ENCODE peak calls at places on chromosomes 16 and 17, in seven cellular contexts. One of them, this sample, is unnamed.

GRCh38 chr17:61461586-61461966 is 9.4 kb downstream of the TBX4 start:
- DNase-seq in GM12865: no peak
- DNase-seq in pancreas: no peak
- DNase-seq in transverse colon: no peak
- DNase-seq in mesothelial cell of epicardium: no peak
- DNase-seq in epithelial cell of proximal tubule: no peak
- DNase-seq in OCI-LY7: no peak
- DNase-seq in this sample: no peak

GRCh38 chr16:287981-288920 is 5.3 kb downstream of the PDIA2 start:
- DNase-seq in GM12865: no peak
- DNase-seq in pancreas: no peak
- DNase-seq in transverse colon: no peak
- DNase-seq in mesothelial cell of epicardium: no peak
- DNase-seq in epithelial cell of proximal tubule: no peak
- DNase-seq in OCI-LY7: no peak
- DNase-seq in this sample: no peak

GRCh38 chr17:2453865-2454264 is 53.0 kb upstream of the MNT start:
- DNase-seq in GM12865: peak
- DNase-seq in pancreas: no peak
- DNase-seq in transverse colon: no peak
- DNase-seq in mesothelial cell of epicardium: no peak
- DNase-seq in epithelial cell of proximal tubule: no peak
- DNase-seq in OCI-LY7: no peak
- DNase-seq in this sample: no peak

GRCh38 chr16:81956213-81956948 is 54.9 kb downstream of the SDR42E1 start:
- DNase-seq in GM12865: no peak
- DNase-seq in pancreas: no peak
- DNase-seq in transverse colon: no peak
- DNase-seq in mesothelial cell of epicardium: no peak
- DNase-seq in epithelial cell of proximal tubule: no peak
- DNase-seq in OCI-LY7: no peak
- DNase-seq in this sample: no peak

GRCh38 chr17:57962441-57963148 is 7.4 kb upstream of the CUEDC1 start:
- DNase-seq in GM12865: no peak
- DNase-seq in pancreas: no peak
- DNase-seq in transverse colon: no peak
- DNase-seq in mesothelial cell of epicardium: no peak
- DNase-seq in epithelial cell of proximal tubule: no peak
- DNase-seq in OCI-LY7: no peak
- DNase-seq in this sample: no peak

GRCh38 chr16:11258553-11259287 is 2.7 kb upstream of the SOCS1 start:
- DNase-seq in GM12865: peak
- DNase-seq in pancreas: no peak
- DNase-seq in transverse colon: peak
- DNase-seq in mesothelial cell of epicardium: no peak
- DNase-seq in epithelial cell of proximal tubule: no peak
- DNase-seq in OCI-LY7: peak
- DNase-seq in this sample: no peak

GRCh38 chr17:1946021-1946932 is 78.9 kb downstream of the RTN4RL1 start:
- DNase-seq in GM12865: no peak
- DNase-seq in pancreas: no peak
- DNase-seq in transverse colon: no peak
- DNase-seq in mesothelial cell of epicardium: no peak
- DNase-seq in epithelial cell of proximal tubule: no peak
- DNase-seq in OCI-LY7: no peak
- DNase-seq in this sample: no peak

GRCh38 chr16:2786061-2786825 is 1.1 kb downstream of the PRSS33 start:
- DNase-seq in GM12865: no peak
- DNase-seq in pancreas: peak
- DNase-seq in transverse colon: no peak
- DNase-seq in mesothelial cell of epicardium: no peak
- DNase-seq in epithelial cell of proximal tubule: no peak
- DNase-seq in OCI-LY7: no peak
- DNase-seq in this sample: no peak

GRCh38 chr17:73494096-73494954 is 149.9 kb downstream of the SDK2 start:
- DNase-seq in GM12865: no peak
- DNase-seq in pancreas: no peak
- DNase-seq in transverse colon: no peak
- DNase-seq in mesothelial cell of epicardium: no peak
- DNase-seq in epithelial cell of proximal tubule: no peak
- DNase-seq in OCI-LY7: no peak
- DNase-seq in this sample: no peak

GRCh38 chr16:67173808-67174705 is 3.7 kb downstream of the NOL3 start:
- DNase-seq in GM12865: peak
- DNase-seq in pancreas: peak
- DNase-seq in transverse colon: peak
- DNase-seq in mesothelial cell of epicardium: no peak
- DNase-seq in epithelial cell of proximal tubule: no peak
- DNase-seq in OCI-LY7: peak
- DNase-seq in this sample: peak
- TF ChIP-seq CTCF in GM12865: peak
- TF ChIP-seq CTCF in pancreas: no peak
- TF ChIP-seq CTCF in transverse colon: peak
- TF ChIP-seq CTCF in mesothelial cell of epicardium: no peak
- TF ChIP-seq CTCF in epithelial cell of proximal tubule: peak
- TF ChIP-seq CTCF in OCI-LY7: peak
- TF ChIP-seq CTCF in this sample: no peak

GRCh38 chr17:48908047-48908843 is at the start of gene UBE2Z:
- DNase-seq in GM12865: peak
- DNase-seq in pancreas: peak
- DNase-seq in transverse colon: peak
- DNase-seq in mesothelial cell of epicardium: peak
- DNase-seq in epithelial cell of proximal tubule: no peak
- DNase-seq in OCI-LY7: peak
- DNase-seq in this sample: peak
- TF ChIP-seq CTCF in GM12865: peak
- TF ChIP-seq CTCF in pancreas: no peak
- TF ChIP-seq CTCF in transverse colon: no peak
- TF ChIP-seq CTCF in mesothelial cell of epicardium: no peak
- TF ChIP-seq CTCF in epithelial cell of proximal tubule: peak
- TF ChIP-seq CTCF in OCI-LY7: peak
- TF ChIP-seq CTCF in this sample: no peak

DNA sequence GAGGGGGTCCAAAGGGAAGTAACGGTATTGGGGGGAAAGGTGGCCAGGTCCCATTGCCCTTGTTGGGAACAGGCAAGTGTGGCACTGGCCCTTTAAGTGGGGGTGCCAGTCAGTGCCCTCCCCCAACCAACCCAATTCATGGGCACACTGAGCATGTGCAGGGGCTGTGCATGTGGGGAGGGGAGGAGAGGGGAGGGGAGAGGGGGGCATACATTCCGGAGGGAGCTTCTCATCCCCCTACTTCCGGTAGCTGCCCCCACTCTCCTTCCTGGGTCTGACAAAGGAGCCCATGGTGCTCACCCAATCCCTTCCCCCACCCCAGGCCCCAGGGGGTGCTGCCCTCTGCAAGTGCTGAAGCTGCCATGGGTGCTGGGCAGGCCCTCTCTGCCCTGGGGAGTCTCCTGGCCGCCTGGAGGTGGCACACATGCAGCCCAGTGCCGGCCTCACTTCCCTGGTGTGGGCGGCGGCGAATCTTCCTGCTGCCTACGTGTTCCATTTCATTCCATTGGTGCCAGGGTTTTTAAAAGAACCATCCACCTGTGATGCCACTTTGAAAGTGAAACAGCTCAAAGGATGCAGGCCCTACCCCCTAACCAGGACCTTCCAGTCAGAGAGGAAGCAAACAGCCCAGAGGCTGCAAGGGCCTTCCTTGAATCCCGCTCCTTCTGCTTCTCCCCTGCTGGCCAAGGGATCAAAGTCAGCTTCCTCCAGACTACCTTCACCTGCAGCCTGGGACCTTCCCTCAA is 11.0 kb downstream of the HEXIM2 start:
- DNase-seq in GM12865: peak
- DNase-seq in pancreas: peak
- DNase-seq in transverse colon: peak
- DNase-seq in mesothelial cell of epicardium: no peak
- DNase-seq in epithelial cell of proximal tubule: peak
- DNase-seq in OCI-LY7: peak
- DNase-seq in this sample: peak
- TF ChIP-seq CTCF in GM12865: no peak
- TF ChIP-seq CTCF in pancreas: no peak
- TF ChIP-seq CTCF in transverse colon: no peak
- TF ChIP-seq CTCF in mesothelial cell of epicardium: no peak
- TF ChIP-seq CTCF in epithelial cell of proximal tubule: peak
- TF ChIP-seq CTCF in OCI-LY7: no peak
- TF ChIP-seq CTCF in this sample: no peak

GRCh38 chr16:21125191-21125590 is 25.5 kb downstream of the DNAH3 start:
- DNase-seq in GM12865: no peak
- DNase-seq in pancreas: no peak
- DNase-seq in transverse colon: no peak
- DNase-seq in mesothelial cell of epicardium: no peak
- DNase-seq in epithelial cell of proximal tubule: no peak
- DNase-seq in OCI-LY7: no peak
- DNase-seq in this sample: no peak
- TF ChIP-seq CTCF in GM12865: no peak
- TF ChIP-seq CTCF in pancreas: no peak
- TF ChIP-seq CTCF in transverse colon: no peak
- TF ChIP-seq CTCF in mesothelial cell of epicardium: no peak
- TF ChIP-seq CTCF in epithelial cell of proximal tubule: no peak
- TF ChIP-seq CTCF in OCI-LY7: no peak
- TF ChIP-seq CTCF in this sample: no peak

GRCh38 chr17:77644981-77645380 is 313.5 kb upstream of the TNRC6C start:
- DNase-seq in GM12865: no peak
- DNase-seq in pancreas: no peak
- DNase-seq in transverse colon: no peak
- DNase-seq in mesothelial cell of epicardium: no peak
- DNase-seq in epithelial cell of proximal tubule: no peak
- DNase-seq in OCI-LY7: no peak
- DNase-seq in this sample: peak
- TF ChIP-seq CTCF in GM12865: no peak
- TF ChIP-seq CTCF in pancreas: no peak
- TF ChIP-seq CTCF in transverse colon: no peak
- TF ChIP-seq CTCF in mesothelial cell of epicardium: no peak
- TF ChIP-seq CTCF in epithelial cell of proximal tubule: peak
- TF ChIP-seq CTCF in OCI-LY7: peak
- TF ChIP-seq CTCF in this sample: no peak

GRCh38 chr16:85544668-85545067 is 68.5 kb upstream of the GSE1 start:
- DNase-seq in GM12865: no peak
- DNase-seq in pancreas: no peak
- DNase-seq in transverse colon: no peak
- DNase-seq in mesothelial cell of epicardium: no peak
- DNase-seq in epithelial cell of proximal tubule: no peak
- DNase-seq in OCI-LY7: no peak
- DNase-seq in this sample: no peak

GRCh38 chr16:85548375-85548774 is 64.7 kb upstream of the GSE1 start:
- DNase-seq in GM12865: no peak
- DNase-seq in pancreas: no peak
- DNase-seq in transverse colon: no peak
- DNase-seq in mesothelial cell of epicardium: no peak
- DNase-seq in epithelial cell of proximal tubule: no peak
- DNase-seq in OCI-LY7: no peak
- DNase-seq in this sample: no peak

GRCh38 chr16:85545227-85545818 is 67.8 kb upstream of the GSE1 start:
- DNase-seq in GM12865: no peak
- DNase-seq in pancreas: no peak
- DNase-seq in transverse colon: no peak
- DNase-seq in mesothelial cell of epicardium: no peak
- DNase-seq in epithelial cell of proximal tubule: no peak
- DNase-seq in OCI-LY7: no peak
- DNase-seq in this sample: no peak

GRCh38 chr16:85543998-85544397 is 69.1 kb upstream of the GSE1 start:
- DNase-seq in GM12865: no peak
- DNase-seq in pancreas: no peak
- DNase-seq in transverse colon: no peak
- DNase-seq in mesothelial cell of epicardium: no peak
- DNase-seq in epithelial cell of proximal tubule: no peak
- DNase-seq in OCI-LY7: no peak
- DNase-seq in this sample: no peak

GRCh38 chr16:85546585-85547447 is 66.3 kb upstream of the GSE1 start:
- DNase-seq in GM12865: no peak
- DNase-seq in pancreas: no peak
- DNase-seq in transverse colon: no peak
- DNase-seq in mesothelial cell of epicardium: no peak
- DNase-seq in epithelial cell of proximal tubule: no peak
- DNase-seq in OCI-LY7: no peak
- DNase-seq in this sample: no peak
- TF ChIP-seq CTCF in GM12865: no peak
- TF ChIP-seq CTCF in pancreas: no peak
- TF ChIP-seq CTCF in transverse colon: no peak
- TF ChIP-seq CTCF in mesothelial cell of epicardium: no peak
- TF ChIP-seq CTCF in epithelial cell of proximal tubule: peak
- TF ChIP-seq CTCF in OCI-LY7: no peak
- TF ChIP-seq CTCF in this sample: no peak

GRCh38 chr16:69936252-69936651 is 14.9 kb upstream of the CLEC18A start:
- DNase-seq in GM12865: no peak
- DNase-seq in pancreas: no peak
- DNase-seq in transverse colon: no peak
- DNase-seq in mesothelial cell of epicardium: no peak
- DNase-seq in epithelial cell of proximal tubule: no peak
- DNase-seq in OCI-LY7: no peak
- DNase-seq in this sample: no peak

GRCh38 chr16:69936751-69937211 is 14.4 kb upstream of the CLEC18A start:
- DNase-seq in GM12865: no peak
- DNase-seq in pancreas: no peak
- DNase-seq in transverse colon: no peak
- DNase-seq in mesothelial cell of epicardium: no peak
- DNase-seq in epithelial cell of proximal tubule: no peak
- DNase-seq in OCI-LY7: no peak
- DNase-seq in this sample: no peak

GRCh38 chr16:69935278-69935711 is 15.8 kb upstream of the CLEC18A start:
- DNase-seq in GM12865: no peak
- DNase-seq in pancreas: no peak
- DNase-seq in transverse colon: no peak
- DNase-seq in mesothelial cell of epicardium: no peak
- DNase-seq in epithelial cell of proximal tubule: no peak
- DNase-seq in OCI-LY7: no peak
- DNase-seq in this sample: no peak

GRCh38 chr16:69934751-69935150 is 16.4 kb upstream of the CLEC18A start:
- DNase-seq in GM12865: no peak
- DNase-seq in pancreas: no peak
- DNase-seq in transverse colon: no peak
- DNase-seq in mesothelial cell of epicardium: no peak
- DNase-seq in epithelial cell of proximal tubule: no peak
- DNase-seq in OCI-LY7: no peak
- DNase-seq in this sample: no peak

DNA sequence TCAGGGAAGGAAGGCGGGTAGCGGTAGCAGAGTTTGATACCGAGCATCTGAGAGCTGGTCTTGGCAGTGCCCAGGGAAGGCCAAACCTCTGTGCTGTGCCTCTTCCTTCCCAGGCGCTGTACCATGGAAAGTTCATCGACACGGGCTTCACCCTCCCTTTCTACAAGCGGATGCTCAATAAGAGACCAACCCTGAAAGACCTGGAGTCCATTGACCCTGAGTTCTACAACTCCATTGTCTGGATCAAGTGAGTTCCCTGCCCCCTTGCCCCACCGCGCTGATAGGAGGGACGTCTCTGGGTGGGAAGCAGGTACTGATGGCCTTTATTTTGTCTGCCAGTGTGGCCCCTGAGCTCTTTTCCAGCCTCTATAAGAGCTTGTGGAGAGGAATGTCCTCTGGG is 15.4 kb upstream of the CLEC18A start:
- DNase-seq in GM12865: no peak
- DNase-seq in pancreas: no peak
- DNase-seq in transverse colon: no peak
- DNase-seq in mesothelial cell of epicardium: no peak
- DNase-seq in epithelial cell of proximal tubule: no peak
- DNase-seq in OCI-LY7: no peak
- DNase-seq in this sample: no peak
- TF ChIP-seq CTCF in GM12865: no peak
- TF ChIP-seq CTCF in pancreas: no peak
- TF ChIP-seq CTCF in transverse colon: no peak
- TF ChIP-seq CTCF in mesothelial cell of epicardium: no peak
- TF ChIP-seq CTCF in epithelial cell of proximal tubule: no peak
- TF ChIP-seq CTCF in OCI-LY7: no peak
- TF ChIP-seq CTCF in this sample: no peak